ENCODE peak calls at places on chromosomes 1 and 21, in nine cellular contexts. One of them, this sample, is unnamed.

GRCh38 chr1:154352245-154352580 is 26.9 kb downstream of the ATP8B2 start:
- ATAC-seq in IMR-90: no peak
- ATAC-seq in activated T-cell treated with anti-CD3 and anti-CD28 coated beads, Interleukin-2, amount 50 U/mL, for 4 hours: no peak
- ATAC-seq in stimulated activated naive CD8-positive, alpha-beta T cell treated with anti-CD3 and anti-CD28 coated beads, Interleukin-15, amount 100 ng/mL, for 72 hours: no peak
- ATAC-seq in heart left ventricle: peak
- ATAC-seq in right cardiac atrium: no peak
- ATAC-seq in stimulated activated memory B cell treated with anti-CD40 and anti-IgM and Interleukin-4, amounts not matched to agents 10 μg/mL and 1 μg/mL and 100 μg/mL, for 72 hours: no peak
- ATAC-seq in DND-41: no peak
- ATAC-seq in CD4-positive, CD25-positive, alpha-beta regulatory T cell: peak
- ATAC-seq in this sample: no peak

GRCh38 chr1:115771094-115771846 is 2.8 kb upstream of the CASQ2 start:
- ATAC-seq in heart left ventricle: peak
- ATAC-seq in DND-41: no peak
- ATAC-seq in right cardiac atrium: peak
- ATAC-seq in CD4-positive, CD25-positive, alpha-beta regulatory T cell: no peak
- ATAC-seq in IMR-90: no peak
- ATAC-seq in stimulated activated naive CD8-positive, alpha-beta T cell treated with anti-CD3 and anti-CD28 coated beads, Interleukin-15, amount 100 ng/mL, for 72 hours: no peak
- ATAC-seq in stimulated activated memory B cell treated with anti-CD40 and anti-IgM and Interleukin-4, amounts not matched to agents 10 μg/mL and 1 μg/mL and 100 μg/mL, for 72 hours: no peak
- ATAC-seq in activated T-cell treated with anti-CD3 and anti-CD28 coated beads, Interleukin-2, amount 50 U/mL, for 4 hours: no peak
- ATAC-seq in this sample: no peak

GRCh38 chr1:112264553-112264952 is 131.5 kb upstream of the CTTNBP2NL start:
- ATAC-seq in right cardiac atrium: peak
- ATAC-seq in CD4-positive, CD25-positive, alpha-beta regulatory T cell: no peak
- ATAC-seq in stimulated activated naive CD8-positive, alpha-beta T cell treated with anti-CD3 and anti-CD28 coated beads, Interleukin-15, amount 100 ng/mL, for 72 hours: no peak
- ATAC-seq in activated T-cell treated with anti-CD3 and anti-CD28 coated beads, Interleukin-2, amount 50 U/mL, for 4 hours: no peak
- ATAC-seq in stimulated activated memory B cell treated with anti-CD40 and anti-IgM and Interleukin-4, amounts not matched to agents 10 μg/mL and 1 μg/mL and 100 μg/mL, for 72 hours: no peak
- ATAC-seq in IMR-90: no peak
- ATAC-seq in heart left ventricle: peak
- ATAC-seq in DND-41: no peak
- ATAC-seq in this sample: no peak

GRCh38 chr1:5632226-5632625 is 360.0 kb downstream of the NPHP4 start:
- ATAC-seq in activated T-cell treated with anti-CD3 and anti-CD28 coated beads, Interleukin-2, amount 50 U/mL, for 4 hours: peak
- ATAC-seq in right cardiac atrium: no peak
- ATAC-seq in CD4-positive, CD25-positive, alpha-beta regulatory T cell: no peak
- ATAC-seq in stimulated activated naive CD8-positive, alpha-beta T cell treated with anti-CD3 and anti-CD28 coated beads, Interleukin-15, amount 100 ng/mL, for 72 hours: peak
- ATAC-seq in heart left ventricle: no peak
- ATAC-seq in IMR-90: no peak
- ATAC-seq in DND-41: no peak
- ATAC-seq in stimulated activated memory B cell treated with anti-CD40 and anti-IgM and Interleukin-4, amounts not matched to agents 10 μg/mL and 1 μg/mL and 100 μg/mL, for 72 hours: no peak
- ATAC-seq in this sample: peak

GRCh38 chr21:34123609-34124008 is 50.2 kb downstream of the MRPS6 start:
- ATAC-seq in stimulated activated naive CD8-positive, alpha-beta T cell treated with anti-CD3 and anti-CD28 coated beads, Interleukin-15, amount 100 ng/mL, for 72 hours: no peak
- ATAC-seq in right cardiac atrium: no peak
- ATAC-seq in heart left ventricle: no peak
- ATAC-seq in CD4-positive, CD25-positive, alpha-beta regulatory T cell: no peak
- ATAC-seq in DND-41: no peak
- ATAC-seq in stimulated activated memory B cell treated with anti-CD40 and anti-IgM and Interleukin-4, amounts not matched to agents 10 μg/mL and 1 μg/mL and 100 μg/mL, for 72 hours: no peak
- ATAC-seq in IMR-90: no peak
- ATAC-seq in activated T-cell treated with anti-CD3 and anti-CD28 coated beads, Interleukin-2, amount 50 U/mL, for 4 hours: no peak
- ATAC-seq in this sample: no peak

GRCh38 chr1:203744008-203744972 is 20.7 kb upstream of the LAX1 start:
- ATAC-seq in DND-41: peak
- ATAC-seq in heart left ventricle: peak
- ATAC-seq in stimulated activated memory B cell treated with anti-CD40 and anti-IgM and Interleukin-4, amounts not matched to agents 10 μg/mL and 1 μg/mL and 100 μg/mL, for 72 hours: peak
- ATAC-seq in right cardiac atrium: peak
- ATAC-seq in activated T-cell treated with anti-CD3 and anti-CD28 coated beads, Interleukin-2, amount 50 U/mL, for 4 hours: peak
- ATAC-seq in IMR-90: no peak
- ATAC-seq in stimulated activated naive CD8-positive, alpha-beta T cell treated with anti-CD3 and anti-CD28 coated beads, Interleukin-15, amount 100 ng/mL, for 72 hours: peak
- ATAC-seq in CD4-positive, CD25-positive, alpha-beta regulatory T cell: peak
- ATAC-seq in this sample: peak

GRCh38 chr1:36204347-36204909 is 19.8 kb upstream of the THRAP3 start:
- ATAC-seq in IMR-90: no peak
- ATAC-seq in activated T-cell treated with anti-CD3 and anti-CD28 coated beads, Interleukin-2, amount 50 U/mL, for 4 hours: no peak
- ATAC-seq in stimulated activated naive CD8-positive, alpha-beta T cell treated with anti-CD3 and anti-CD28 coated beads, Interleukin-15, amount 100 ng/mL, for 72 hours: no peak
- ATAC-seq in stimulated activated memory B cell treated with anti-CD40 and anti-IgM and Interleukin-4, amounts not matched to agents 10 μg/mL and 1 μg/mL and 100 μg/mL, for 72 hours: no peak
- ATAC-seq in heart left ventricle: peak
- ATAC-seq in CD4-positive, CD25-positive, alpha-beta regulatory T cell: no peak
- ATAC-seq in right cardiac atrium: peak
- ATAC-seq in DND-41: no peak
- ATAC-seq in this sample: no peak

GRCh38 chr1:229108598-229109201 is 162.2 kb upstream of the RAB4A start:
- ATAC-seq in right cardiac atrium: peak
- ATAC-seq in stimulated activated memory B cell treated with anti-CD40 and anti-IgM and Interleukin-4, amounts not matched to agents 10 μg/mL and 1 μg/mL and 100 μg/mL, for 72 hours: peak
- ATAC-seq in heart left ventricle: peak
- ATAC-seq in DND-41: no peak
- ATAC-seq in CD4-positive, CD25-positive, alpha-beta regulatory T cell: no peak
- ATAC-seq in IMR-90: no peak
- ATAC-seq in stimulated activated naive CD8-positive, alpha-beta T cell treated with anti-CD3 and anti-CD28 coated beads, Interleukin-15, amount 100 ng/mL, for 72 hours: no peak
- ATAC-seq in activated T-cell treated with anti-CD3 and anti-CD28 coated beads, Interleukin-2, amount 50 U/mL, for 4 hours: no peak
- ATAC-seq in this sample: no peak

GRCh38 chr1:190864013-190864610 is 386.4 kb upstream of the BRINP3 start:
- ATAC-seq in right cardiac atrium: no peak
- ATAC-seq in CD4-positive, CD25-positive, alpha-beta regulatory T cell: no peak
- ATAC-seq in DND-41: no peak
- ATAC-seq in heart left ventricle: no peak
- ATAC-seq in activated T-cell treated with anti-CD3 and anti-CD28 coated beads, Interleukin-2, amount 50 U/mL, for 4 hours: no peak
- ATAC-seq in stimulated activated naive CD8-positive, alpha-beta T cell treated with anti-CD3 and anti-CD28 coated beads, Interleukin-15, amount 100 ng/mL, for 72 hours: no peak
- ATAC-seq in IMR-90: no peak
- ATAC-seq in stimulated activated memory B cell treated with anti-CD40 and anti-IgM and Interleukin-4, amounts not matched to agents 10 μg/mL and 1 μg/mL and 100 μg/mL, for 72 hours: no peak
- ATAC-seq in this sample: no peak

GRCh38 chr1:19785660-19786059 is 14.1 kb downstream of the TMCO4 start:
- ATAC-seq in IMR-90: no peak
- ATAC-seq in right cardiac atrium: no peak
- ATAC-seq in stimulated activated memory B cell treated with anti-CD40 and anti-IgM and Interleukin-4, amounts not matched to agents 10 μg/mL and 1 μg/mL and 100 μg/mL, for 72 hours: no peak
- ATAC-seq in activated T-cell treated with anti-CD3 and anti-CD28 coated beads, Interleukin-2, amount 50 U/mL, for 4 hours: no peak
- ATAC-seq in stimulated activated naive CD8-positive, alpha-beta T cell treated with anti-CD3 and anti-CD28 coated beads, Interleukin-15, amount 100 ng/mL, for 72 hours: no peak
- ATAC-seq in CD4-positive, CD25-positive, alpha-beta regulatory T cell: no peak
- ATAC-seq in DND-41: no peak
- ATAC-seq in heart left ventricle: no peak
- ATAC-seq in this sample: no peak

GRCh38 chr1:103469801-103470200 is 55.7 kb upstream of the RNPC3 start:
- ATAC-seq in activated T-cell treated with anti-CD3 and anti-CD28 coated beads, Interleukin-2, amount 50 U/mL, for 4 hours: no peak
- ATAC-seq in right cardiac atrium: no peak
- ATAC-seq in DND-41: no peak
- ATAC-seq in CD4-positive, CD25-positive, alpha-beta regulatory T cell: no peak
- ATAC-seq in stimulated activated memory B cell treated with anti-CD40 and anti-IgM and Interleukin-4, amounts not matched to agents 10 μg/mL and 1 μg/mL and 100 μg/mL, for 72 hours: no peak
- ATAC-seq in heart left ventricle: no peak
- ATAC-seq in IMR-90: no peak
- ATAC-seq in stimulated activated naive CD8-positive, alpha-beta T cell treated with anti-CD3 and anti-CD28 coated beads, Interleukin-15, amount 100 ng/mL, for 72 hours: no peak
- ATAC-seq in this sample: no peak

GRCh38 chr1:56527548-56528302 is 51.6 kb downstream of the PLPP3 start:
- ATAC-seq in stimulated activated memory B cell treated with anti-CD40 and anti-IgM and Interleukin-4, amounts not matched to agents 10 μg/mL and 1 μg/mL and 100 μg/mL, for 72 hours: no peak
- ATAC-seq in activated T-cell treated with anti-CD3 and anti-CD28 coated beads, Interleukin-2, amount 50 U/mL, for 4 hours: no peak
- ATAC-seq in right cardiac atrium: no peak
- ATAC-seq in heart left ventricle: no peak
- ATAC-seq in IMR-90: no peak
- ATAC-seq in stimulated activated naive CD8-positive, alpha-beta T cell treated with anti-CD3 and anti-CD28 coated beads, Interleukin-15, amount 100 ng/mL, for 72 hours: no peak
- ATAC-seq in CD4-positive, CD25-positive, alpha-beta regulatory T cell: no peak
- ATAC-seq in DND-41: no peak
- ATAC-seq in this sample: no peak

GRCh38 chr1:203320546-203321272 is 15.4 kb downstream of the BTG2 start:
- ATAC-seq in activated T-cell treated with anti-CD3 and anti-CD28 coated beads, Interleukin-2, amount 50 U/mL, for 4 hours: peak
- ATAC-seq in stimulated activated naive CD8-positive, alpha-beta T cell treated with anti-CD3 and anti-CD28 coated beads, Interleukin-15, amount 100 ng/mL, for 72 hours: peak
- ATAC-seq in heart left ventricle: peak
- ATAC-seq in right cardiac atrium: no peak
- ATAC-seq in stimulated activated memory B cell treated with anti-CD40 and anti-IgM and Interleukin-4, amounts not matched to agents 10 μg/mL and 1 μg/mL and 100 μg/mL, for 72 hours: peak
- ATAC-seq in CD4-positive, CD25-positive, alpha-beta regulatory T cell: peak
- ATAC-seq in IMR-90: peak
- ATAC-seq in DND-41: peak
- ATAC-seq in this sample: peak

GRCh38 chr21:21039624-21040023 is 41.4 kb downstream of the NCAM2 start:
- ATAC-seq in heart left ventricle: no peak
- ATAC-seq in IMR-90: no peak
- ATAC-seq in CD4-positive, CD25-positive, alpha-beta regulatory T cell: no peak
- ATAC-seq in stimulated activated naive CD8-positive, alpha-beta T cell treated with anti-CD3 and anti-CD28 coated beads, Interleukin-15, amount 100 ng/mL, for 72 hours: no peak
- ATAC-seq in activated T-cell treated with anti-CD3 and anti-CD28 coated beads, Interleukin-2, amount 50 U/mL, for 4 hours: no peak
- ATAC-seq in stimulated activated memory B cell treated with anti-CD40 and anti-IgM and Interleukin-4, amounts not matched to agents 10 μg/mL and 1 μg/mL and 100 μg/mL, for 72 hours: no peak
- ATAC-seq in right cardiac atrium: no peak
- ATAC-seq in DND-41: no peak
- ATAC-seq in this sample: no peak

GRCh38 chr1:5225687-5226389 is 571.4 kb downstream of the AJAP1 start:
- ATAC-seq in right cardiac atrium: no peak
- ATAC-seq in CD4-positive, CD25-positive, alpha-beta regulatory T cell: no peak
- ATAC-seq in stimulated activated naive CD8-positive, alpha-beta T cell treated with anti-CD3 and anti-CD28 coated beads, Interleukin-15, amount 100 ng/mL, for 72 hours: no peak
- ATAC-seq in heart left ventricle: no peak
- ATAC-seq in DND-41: no peak
- ATAC-seq in activated T-cell treated with anti-CD3 and anti-CD28 coated beads, Interleukin-2, amount 50 U/mL, for 4 hours: no peak
- ATAC-seq in IMR-90: no peak
- ATAC-seq in stimulated activated memory B cell treated with anti-CD40 and anti-IgM and Interleukin-4, amounts not matched to agents 10 μg/mL and 1 μg/mL and 100 μg/mL, for 72 hours: no peak
- ATAC-seq in this sample: no peak

GRCh38 chr1:169115891-169116585 is 9.5 kb downstream of the ATP1B1 start:
- ATAC-seq in DND-41: no peak
- ATAC-seq in activated T-cell treated with anti-CD3 and anti-CD28 coated beads, Interleukin-2, amount 50 U/mL, for 4 hours: peak
- ATAC-seq in IMR-90: no peak
- ATAC-seq in stimulated activated naive CD8-positive, alpha-beta T cell treated with anti-CD3 and anti-CD28 coated beads, Interleukin-15, amount 100 ng/mL, for 72 hours: no peak
- ATAC-seq in right cardiac atrium: peak
- ATAC-seq in heart left ventricle: peak
- ATAC-seq in CD4-positive, CD25-positive, alpha-beta regulatory T cell: peak
- ATAC-seq in stimulated activated memory B cell treated with anti-CD40 and anti-IgM and Interleukin-4, amounts not matched to agents 10 μg/mL and 1 μg/mL and 100 μg/mL, for 72 hours: peak
- ATAC-seq in this sample: peak

GRCh38 chr1:56894014-56894413 is 39.4 kb downstream of the C8A start:
- ATAC-seq in heart left ventricle: no peak
- ATAC-seq in stimulated activated memory B cell treated with anti-CD40 and anti-IgM and Interleukin-4, amounts not matched to agents 10 μg/mL and 1 μg/mL and 100 μg/mL, for 72 hours: no peak
- ATAC-seq in activated T-cell treated with anti-CD3 and anti-CD28 coated beads, Interleukin-2, amount 50 U/mL, for 4 hours: no peak
- ATAC-seq in stimulated activated naive CD8-positive, alpha-beta T cell treated with anti-CD3 and anti-CD28 coated beads, Interleukin-15, amount 100 ng/mL, for 72 hours: no peak
- ATAC-seq in DND-41: no peak
- ATAC-seq in IMR-90: no peak
- ATAC-seq in CD4-positive, CD25-positive, alpha-beta regulatory T cell: no peak
- ATAC-seq in right cardiac atrium: no peak
- ATAC-seq in this sample: no peak

GRCh38 chr1:165173409-165173808 is 183.1 kb downstream of the LMX1A start:
- ATAC-seq in right cardiac atrium: no peak
- ATAC-seq in stimulated activated naive CD8-positive, alpha-beta T cell treated with anti-CD3 and anti-CD28 coated beads, Interleukin-15, amount 100 ng/mL, for 72 hours: no peak
- ATAC-seq in stimulated activated memory B cell treated with anti-CD40 and anti-IgM and Interleukin-4, amounts not matched to agents 10 μg/mL and 1 μg/mL and 100 μg/mL, for 72 hours: no peak
- ATAC-seq in IMR-90: no peak
- ATAC-seq in activated T-cell treated with anti-CD3 and anti-CD28 coated beads, Interleukin-2, amount 50 U/mL, for 4 hours: no peak
- ATAC-seq in heart left ventricle: no peak
- ATAC-seq in CD4-positive, CD25-positive, alpha-beta regulatory T cell: no peak
- ATAC-seq in DND-41: no peak
- ATAC-seq in this sample: no peak

GRCh38 chr1:184882649-184883303 is 91.5 kb downstream of the NIBAN1 start:
- ATAC-seq in stimulated activated memory B cell treated with anti-CD40 and anti-IgM and Interleukin-4, amounts not matched to agents 10 μg/mL and 1 μg/mL and 100 μg/mL, for 72 hours: peak
- ATAC-seq in activated T-cell treated with anti-CD3 and anti-CD28 coated beads, Interleukin-2, amount 50 U/mL, for 4 hours: peak
- ATAC-seq in stimulated activated naive CD8-positive, alpha-beta T cell treated with anti-CD3 and anti-CD28 coated beads, Interleukin-15, amount 100 ng/mL, for 72 hours: peak
- ATAC-seq in DND-41: no peak
- ATAC-seq in CD4-positive, CD25-positive, alpha-beta regulatory T cell: peak
- ATAC-seq in heart left ventricle: peak
- ATAC-seq in IMR-90: no peak
- ATAC-seq in right cardiac atrium: peak
- ATAC-seq in this sample: peak

GRCh38 chr1:48526045-48526714 is 54.2 kb upstream of the SPATA6 start:
- ATAC-seq in stimulated activated memory B cell treated with anti-CD40 and anti-IgM and Interleukin-4, amounts not matched to agents 10 μg/mL and 1 μg/mL and 100 μg/mL, for 72 hours: no peak
- ATAC-seq in stimulated activated naive CD8-positive, alpha-beta T cell treated with anti-CD3 and anti-CD28 coated beads, Interleukin-15, amount 100 ng/mL, for 72 hours: no peak
- ATAC-seq in DND-41: no peak
- ATAC-seq in heart left ventricle: peak
- ATAC-seq in IMR-90: peak
- ATAC-seq in activated T-cell treated with anti-CD3 and anti-CD28 coated beads, Interleukin-2, amount 50 U/mL, for 4 hours: no peak
- ATAC-seq in right cardiac atrium: peak
- ATAC-seq in CD4-positive, CD25-positive, alpha-beta regulatory T cell: no peak
- ATAC-seq in this sample: no peak

GRCh38 chr1:204400893-204401510 is 10.6 kb downstream of the PPP1R15B start:
- ATAC-seq in heart left ventricle: no peak
- ATAC-seq in CD4-positive, CD25-positive, alpha-beta regulatory T cell: no peak
- ATAC-seq in stimulated activated naive CD8-positive, alpha-beta T cell treated with anti-CD3 and anti-CD28 coated beads, Interleukin-15, amount 100 ng/mL, for 72 hours: no peak
- ATAC-seq in IMR-90: no peak
- ATAC-seq in stimulated activated memory B cell treated with anti-CD40 and anti-IgM and Interleukin-4, amounts not matched to agents 10 μg/mL and 1 μg/mL and 100 μg/mL, for 72 hours: no peak
- ATAC-seq in activated T-cell treated with anti-CD3 and anti-CD28 coated beads, Interleukin-2, amount 50 U/mL, for 4 hours: no peak
- ATAC-seq in DND-41: no peak
- ATAC-seq in right cardiac atrium: no peak
- ATAC-seq in this sample: no peak

GRCh38 chr1:246448373-246448772 is 58.7 kb downstream of the SMYD3 start:
- ATAC-seq in IMR-90: no peak
- ATAC-seq in activated T-cell treated with anti-CD3 and anti-CD28 coated beads, Interleukin-2, amount 50 U/mL, for 4 hours: no peak
- ATAC-seq in stimulated activated naive CD8-positive, alpha-beta T cell treated with anti-CD3 and anti-CD28 coated beads, Interleukin-15, amount 100 ng/mL, for 72 hours: no peak
- ATAC-seq in CD4-positive, CD25-positive, alpha-beta regulatory T cell: no peak
- ATAC-seq in heart left ventricle: no peak
- ATAC-seq in DND-41: no peak
- ATAC-seq in stimulated activated memory B cell treated with anti-CD40 and anti-IgM and Interleukin-4, amounts not matched to agents 10 μg/mL and 1 μg/mL and 100 μg/mL, for 72 hours: no peak
- ATAC-seq in right cardiac atrium: no peak
- ATAC-seq in this sample: no peak